ENCODE peak calls at places on chromosomes 5 and 9, in eight cellular contexts. A, Z, N, C, F, T, E and M are unnamed samples.

GRCh38 chr9:135551456-135551855 is 5.5 kb downstream of the OBP2A start:
- DNase-seq in Z (no peak), A (no peak), N (no peak), T (no peak), F (no peak), C (no peak), E (no peak), M (no peak)

GRCh38 chr9:108859459-108860114 is 2.5 kb upstream of the ACTL7A start:
- DNase-seq in N (no peak), Z (no peak), T (no peak), C (no peak), E (no peak), F (no peak), A (no peak), M (no peak)

GRCh38 chr5:112686675-112687074 is 51.0 kb upstream of the APC start:
- DNase-seq in E (no peak), T (no peak), A (no peak), C (no peak), F (no peak), Z (no peak), N (no peak), M (no peak)

GRCh38 chr9:75181748-75182147 is 93.4 kb downstream of the OSTF1 start:
- DNase-seq in E (peak; percentile 43), Z (no peak), N (no peak), C (no peak), A (peak; percentile 66), F (no peak), T (no peak), M (peak; percentile 7)

GRCh38 chr5:40277161-40277906 is 402.4 kb upstream of the PTGER4 start:
- DNase-seq in C (no peak), T (no peak), F (no peak), Z (no peak), E (no peak), N (no peak), A (no peak), M (no peak)

GRCh38 chr9:122789256-122790046 is 718 bp downstream of the OR5C1 start:
- DNase-seq in Z (no peak), T (no peak), C (no peak), F (no peak), E (no peak), A (no peak), N (no peak), M (no peak)

GRCh38 chr5:16707869-16708192 is 91.0 kb upstream of the RETREG1 start:
- DNase-seq in T (no peak), N (no peak), E (no peak), F (no peak), C (no peak), A (no peak), Z (no peak), M (no peak)

GRCh38 chr9:96299823-96300222 is 2.2 kb downstream of the HSD17B3 start:
- DNase-seq in Z (no peak), T (no peak), F (no peak), N (no peak), E (no peak), C (no peak), A (peak; percentile 75), M (no peak)

GRCh38 chr5:142680605-142681259 is 5.2 kb downstream of the FGF1 start:
- DNase-seq in F (peak; percentile 48), E (peak; percentile 34), A (peak; percentile 76), Z (peak; percentile 81), C (no peak), T (no peak), N (peak; percentile 87), M (peak; percentile 90)

GRCh38 chr5:138282918-138283742 is 8.7 kb upstream of the GFRA3 start:
- DNase-seq in Z (no peak), F (peak; percentile 33), T (peak; percentile 54), E (peak; percentile 78), A (peak; percentile 67), N (peak; percentile 52), C (peak; percentile 63), M (peak; percentile 50)

GRCh38 chr5:71666321-71666720 is 52.8 kb upstream of the CARTPT start:
- DNase-seq in Z (no peak), N (no peak), F (no peak), E (no peak), T (no peak), A (no peak), C (no peak), M (no peak)

GRCh38 chr9:107749787-107750444 is 260.3 kb upstream of the KLF4 start:
- DNase-seq in F (peak; percentile 80), A (peak; percentile 96), N (peak; percentile 68), C (no peak), T (peak; percentile 77), Z (peak; percentile 80), E (peak; percentile 98), M (peak; percentile 75)

GRCh38 chr9:107999011-107999410 is 509.4 kb upstream of the KLF4 start:
- DNase-seq in N (no peak), C (no peak), A (no peak), Z (no peak), F (no peak), E (no peak), T (no peak), M (no peak)

GRCh38 chr9:113931140-113931539 is 55.0 kb downstream of the ZNF618 start:
- DNase-seq in A (no peak), F (no peak), T (no peak), E (no peak), N (no peak), C (no peak), Z (peak; percentile 8), M (no peak)

GRCh38 chr5:130109152-130109551 is 204.9 kb downstream of the CHSY3 start:
- DNase-seq in F (no peak), C (no peak), Z (no peak), A (peak; percentile 18), E (peak; percentile 65), N (no peak), T (no peak), M (peak; percentile 6)
- TF ChIP-seq CTCF in F (peak; percentile 23), C (peak; percentile 64), Z (no peak), A (peak; percentile 46), E (peak; percentile 64), N (peak; percentile 47), T (no peak), M (peak; percentile 63)

GRCh38 chr5:30092548-30092947 is 1100.9 kb upstream of the CDH6 start:
- DNase-seq in F (no peak), Z (no peak), N (no peak), E (no peak), C (no peak), T (no peak), A (no peak), M (no peak)
- TF ChIP-seq CTCF in F (no peak), Z (no peak), N (no peak), E (no peak), C (no peak), T (no peak), A (no peak), M (no peak)

DNA sequence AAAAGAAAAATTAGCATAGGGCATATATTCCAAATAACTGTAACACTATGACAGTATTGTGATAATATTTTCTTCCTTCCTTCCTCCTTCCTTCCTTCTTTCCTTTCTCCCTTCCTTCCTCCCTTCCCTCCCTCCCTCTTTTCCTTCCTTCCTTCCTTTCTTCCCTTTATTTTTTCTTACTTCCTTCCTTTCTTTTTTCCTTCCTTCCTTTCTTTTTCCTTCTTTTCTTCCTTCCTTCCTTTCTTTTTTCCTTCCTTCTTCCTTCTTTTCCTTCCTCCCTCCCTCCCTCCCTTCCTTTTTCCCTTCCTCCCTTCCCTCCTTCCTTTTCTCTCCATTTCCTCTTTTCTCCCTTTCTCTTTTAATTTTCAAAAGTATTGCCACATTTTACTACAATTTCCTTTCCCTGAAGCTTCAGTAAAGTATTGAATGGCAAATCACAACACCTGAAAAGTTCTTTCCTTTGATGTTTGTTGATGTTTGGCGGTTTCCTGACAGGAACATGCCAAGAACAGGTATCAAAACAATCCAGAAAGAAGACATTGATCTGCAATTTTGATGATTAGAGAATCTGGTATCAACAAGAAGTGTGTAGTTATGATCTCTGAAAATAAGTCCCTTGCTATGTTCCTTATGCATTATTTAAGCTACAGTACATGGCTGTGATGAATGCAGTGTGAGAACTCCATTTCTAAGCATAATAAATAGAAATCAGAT is 253.1 kb upstream of the EDIL3 start:
- DNase-seq in T (no peak), C (no peak), Z (no peak), E (no peak), A (no peak), F (no peak), N (no peak), M (no peak)
- TF ChIP-seq CTCF in T (no peak), C (no peak), Z (no peak), E (no peak), A (no peak), F (no peak), N (no peak), M (no peak)

GRCh38 chr5:169147542-169147941 is 153.4 kb downstream of the SLIT3 start:
- DNase-seq in F (no peak), E (no peak), C (no peak), N (no peak), A (no peak), T (no peak), Z (no peak), M (no peak)

GRCh38 chr5:169151051-169151805 is 149.7 kb downstream of the SLIT3 start:
- DNase-seq in A (no peak), C (no peak), T (no peak), F (no peak), N (no peak), E (no peak), Z (no peak), M (no peak)

GRCh38 chr5:169148066-169148740 is 152.7 kb downstream of the SLIT3 start:
- DNase-seq in N (no peak), T (no peak), Z (no peak), F (no peak), E (no peak), C (no peak), A (no peak), M (no peak)

GRCh38 chr5:169150108-169150507 is 150.8 kb downstream of the SLIT3 start:
- DNase-seq in E (no peak), Z (no peak), A (no peak), N (no peak), T (no peak), F (no peak), C (no peak), M (no peak)

DNA sequence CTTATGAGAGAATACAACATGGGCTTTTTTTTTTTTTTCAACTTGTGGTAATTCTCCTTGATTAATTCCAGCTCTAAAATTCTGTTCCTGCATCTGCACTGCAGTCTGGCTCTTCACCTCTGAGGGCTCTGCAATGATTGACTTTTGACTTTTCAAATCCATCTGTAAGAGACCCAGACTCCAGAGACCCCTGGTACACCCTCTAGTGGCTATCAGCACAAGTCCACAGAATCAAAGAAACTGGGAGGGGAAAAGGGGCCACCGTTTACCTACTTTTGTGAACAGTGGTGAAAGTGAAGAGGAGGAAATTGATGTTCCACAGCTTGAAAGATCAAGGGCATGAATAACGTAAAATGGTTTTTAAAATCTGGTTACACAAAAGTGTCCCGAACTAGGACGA is 151.6 kb downstream of the SLIT3 start:
- DNase-seq in C (peak; percentile 15), T (no peak), N (no peak), A (no peak), Z (no peak), F (no peak), E (no peak), M (no peak)
- TF ChIP-seq CTCF in C (peak; percentile 26), T (no peak), N (no peak), A (no peak), Z (no peak), F (no peak), E (no peak), M (no peak)

DNA sequence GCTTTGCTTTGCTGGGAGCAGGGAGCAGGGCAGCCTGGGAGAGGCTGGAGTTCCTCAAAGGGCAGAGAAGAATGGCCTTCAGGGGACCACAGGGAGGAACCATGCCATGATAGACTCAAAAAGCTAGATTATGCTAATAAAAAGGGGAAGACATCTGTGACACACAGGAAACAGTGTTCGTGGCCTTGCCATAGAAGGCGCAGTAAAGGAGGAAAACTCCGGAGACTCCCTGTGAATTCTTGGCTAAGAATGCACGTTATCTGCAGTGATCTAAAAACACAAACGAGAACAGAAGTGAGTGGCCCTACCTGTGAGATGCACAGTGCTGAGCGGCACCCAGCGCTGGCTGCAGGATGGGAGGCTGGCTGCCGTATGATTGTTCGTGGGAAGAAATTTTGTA is 15.9 kb upstream of the LTC4S start:
- DNase-seq in N (no peak), F (no peak), C (no peak), Z (no peak), A (no peak), E (no peak), T (no peak), M (no peak)
- TF ChIP-seq CTCF in N (no peak), F (no peak), C (no peak), Z (no peak), A (no peak), E (no peak), T (no peak), M (no peak)